ENCODE peak calls at places on chromosomes 13 and 19, in five cellular contexts. I is HCT116, G is K562, K is A549, W is endothelial cell of umbilical vein. J is an unnamed sample.

GRCh38 chr19:7618366-7618765 is 11.0 kb downstream of the XAB2 start:
- DNase-seq in K (no peak), I (no peak), G (peak), W (no peak), J (no peak)

GRCh38 chr13:50712882-50713281 is 130.6 kb downstream of the DLEU7 start:
- DNase-seq in K (no peak), W (no peak), I (no peak), G (no peak), J (no peak)

GRCh38 chr13:18212873-18213272 is 968.8 kb downstream of the TUBA3C start:
- DNase-seq in W (peak), G (no peak), I (no peak), K (no peak), J (no peak)

GRCh38 chr19:4052993-4053422 is 13.7 kb downstream of the ZBTB7A start:
- DNase-seq in K (no peak), W (no peak), I (no peak), G (no peak), J (no peak)

GRCh38 chr19:3374369-3375112 is 8.2 kb downstream of the NFIC start:
- DNase-seq in K (no peak), G (peak), I (no peak), W (no peak), J (peak)

GRCh38 chr19:3402631-3403443 is 36.5 kb downstream of the NFIC start:
- DNase-seq in K (no peak), W (no peak), G (no peak), I (no peak), J (no peak)

GRCh38 chr19:15317392-15318011 is 14.8 kb downstream of the BRD4 start:
- DNase-seq in K (no peak), G (no peak), W (no peak), I (no peak), J (no peak)

GRCh38 chr13:74021507-74021906 is 112.7 kb downstream of the KLF12 start:
- DNase-seq in K (no peak), W (no peak), I (no peak), G (no peak), J (no peak)

GRCh38 chr13:71169125-71169524 is 697.9 kb downstream of the DACH1 start:
- DNase-seq in I (no peak), W (no peak), G (no peak), K (no peak), J (no peak)

GRCh38 chr19:45091031-45091918 is 1.7 kb upstream of the PPP1R37 start:
- DNase-seq in G (peak), W (peak), K (peak), I (peak), J (no peak)

GRCh38 chr19:49642488-49643035 is 553 bp downstream of the SCAF1 start:
- DNase-seq in I (no peak), G (peak), K (no peak), W (no peak), J (peak)

GRCh38 chr19:33500586-33500985 is 21.0 kb downstream of the PEPD start:
- DNase-seq in G (no peak), K (no peak), W (no peak), I (no peak), J (no peak)

GRCh38 chr13:29943301-29944085 is 93.1 kb upstream of the UBL3 start:
- DNase-seq in I (no peak), K (no peak), G (no peak), W (no peak), J (no peak)

GRCh38 chr13:41916173-41916954 is 44.5 kb downstream of the VWA8 start:
- DNase-seq in G (peak), K (no peak), I (no peak), W (peak), J (peak)

GRCh38 chr13:110109140-110109783 is 197.7 kb downstream of the COL4A1 start:
- DNase-seq in G (no peak), W (no peak), I (no peak), K (no peak), J (peak)

GRCh38 chr13:110106726-110107125 is 200.2 kb downstream of the COL4A1 start:
- DNase-seq in W (no peak), I (no peak), G (no peak), K (no peak), J (peak)

GRCh38 chr13:110109910-110110309 is 197.0 kb downstream of the COL4A1 start:
- DNase-seq in W (no peak), G (no peak), I (no peak), K (no peak), J (peak)

GRCh38 chr13:110107568-110108347 is 199.2 kb downstream of the COL4A1 start:
- DNase-seq in K (no peak), I (no peak), G (no peak), W (no peak), J (peak)

GRCh38 chr13:110108348-110109139 is 198.4 kb downstream of the COL4A1 start:
- DNase-seq in I (peak), K (peak), G (peak), W (peak), J (peak)
- TF ChIP-seq CTCF in I (peak), K (peak), G (peak), W (peak), J (peak)

GRCh38 chr19:10418281-10419199 is 1.8 kb upstream of the PDE4A start:
- DNase-seq in W (no peak), I (no peak), K (no peak), G (peak), J (peak)
- H3K4me3 ChIP-seq in W (no peak), I (peak), K (peak), G (peak), J (peak)

GRCh38 chr13:20360835-20361412 is 128.8 kb upstream of the GJB6 start:
- DNase-seq in K (no peak), I (no peak), W (no peak), G (no peak), J (no peak)
- TF ChIP-seq MAX in K (no peak), I (no peak), W (no peak), G (no peak), J (no peak)

GRCh38 chr19:57583521-57584416 is at the start of gene ZIK1:
- DNase-seq in G (peak), I (no peak), W (peak), K (no peak), J (peak)

GRCh38 chr19:57583104-57583520 is 833 bp upstream of the ZIK1 start:
- DNase-seq in K (no peak), G (no peak), I (no peak), W (no peak), J (no peak)

DNA sequence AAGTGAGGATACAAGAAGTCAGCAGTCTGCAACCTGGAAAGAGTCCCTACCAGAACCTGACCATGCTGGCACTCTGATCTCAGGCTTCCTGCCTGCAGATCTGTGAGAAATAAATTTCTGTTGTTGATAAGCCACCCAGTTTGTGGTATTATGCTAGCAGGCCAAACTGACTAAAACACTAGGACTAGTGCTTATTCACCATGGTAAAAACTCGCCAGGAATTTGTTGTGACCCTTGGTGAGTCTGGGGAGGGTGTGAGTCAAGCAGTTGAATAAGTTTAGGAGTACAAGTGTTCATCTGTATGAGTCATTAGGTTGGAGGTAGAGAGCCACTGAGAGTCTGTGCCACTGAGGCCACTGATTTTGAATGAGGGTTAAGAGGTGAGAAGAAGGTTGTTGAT is 3.6 kb downstream of the ZIK1 start:
- DNase-seq in G (no peak), W (no peak), I (no peak), K (no peak), J (no peak)
- TF ChIP-seq CTCF in G (no peak), W (no peak), I (no peak), K (no peak), J (no peak)

DNA sequence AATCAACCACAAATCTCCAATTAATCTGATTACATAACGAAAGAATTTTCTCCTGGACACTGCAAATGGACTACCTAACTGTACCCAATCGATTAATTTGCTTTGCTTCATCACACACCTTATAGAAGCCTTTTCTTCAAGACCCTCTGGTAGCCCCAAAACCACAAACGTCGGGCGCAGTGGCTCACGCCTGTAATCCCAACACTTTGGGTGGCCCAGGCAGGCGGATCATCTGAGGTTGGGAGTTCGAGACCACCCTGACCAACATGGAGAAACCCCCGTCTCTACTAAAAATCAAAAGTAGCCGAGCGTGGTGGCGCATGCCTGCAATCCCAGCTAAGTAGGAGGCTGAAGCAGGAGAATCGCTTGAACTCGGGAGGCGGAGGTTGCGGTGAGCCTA is 42.9 kb upstream of the ZNF429 start:
- DNase-seq in W (no peak), K (no peak), I (no peak), G (no peak), J (no peak)
- H3K4me3 ChIP-seq in W (no peak), K (no peak), I (no peak), G (peak), J (no peak)

GRCh38 chr13:79935121-79935520 is 405.8 kb downstream of the SPRY2 start:
- DNase-seq in G (no peak), K (no peak), I (no peak), W (no peak), J (no peak)
- TF ChIP-seq MAX in G (no peak), K (no peak), I (no peak), W (no peak), J (no peak)

GRCh38 chr19:29259153-29259552 is 46.2 kb upstream of the UQCRFS1 start:
- DNase-seq in G (peak), W (no peak), I (no peak), K (no peak), J (peak)
- TF ChIP-seq CTCF in G (peak), W (no peak), I (peak), K (peak), J (peak)

DNA sequence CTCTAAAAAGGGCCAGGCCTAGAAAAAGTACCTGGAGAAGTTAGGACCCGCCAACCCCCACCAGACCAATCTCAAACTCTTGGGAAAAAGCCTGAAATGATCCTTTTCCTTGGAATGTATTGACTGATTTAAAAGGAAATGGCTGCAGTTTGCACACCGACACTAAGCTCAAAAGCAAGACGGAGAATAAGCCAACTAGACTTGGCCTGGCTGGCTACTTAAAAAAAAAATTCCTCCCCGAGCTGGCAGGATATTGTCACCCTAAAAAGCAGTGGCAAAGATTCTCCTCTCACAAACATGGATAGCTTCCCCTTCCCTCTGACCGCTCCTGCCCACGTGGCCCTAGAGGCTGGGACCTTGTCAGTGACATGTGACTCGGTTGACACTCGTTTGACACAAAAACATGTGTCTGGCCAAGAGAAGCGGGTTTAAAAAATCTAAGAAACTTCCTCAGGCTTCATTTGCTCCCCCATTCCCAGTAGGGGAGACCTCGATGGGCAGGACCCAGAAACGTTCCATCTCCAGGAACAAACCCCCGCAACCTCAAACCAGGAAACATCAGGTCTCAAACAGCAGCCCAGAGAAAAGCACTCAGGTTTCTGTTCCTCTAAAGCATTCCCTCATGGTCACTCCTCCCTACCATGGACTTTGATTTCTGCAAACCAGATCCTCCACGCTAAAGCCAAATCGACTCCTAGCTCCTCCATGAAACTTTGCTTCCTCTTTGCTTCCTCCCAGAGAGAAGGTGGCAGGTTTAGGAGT is 1.3 kb downstream of the RFX1 start:
- DNase-seq in K (no peak), W (peak), I (no peak), G (peak), J (peak)
- H3K4me3 ChIP-seq in K (peak), W (no peak), I (no peak), G (peak), J (peak)

GRCh38 chr13:104086205-104086604 is 1020.0 kb upstream of the SLC10A2 start:
- DNase-seq in W (no peak), G (no peak), I (no peak), K (no peak), J (no peak)
- TF ChIP-seq MAX in W (no peak), G (no peak), I (no peak), K (no peak), J (no peak)

J was measured in NB4.